ENCODE peak calls at places on chromosomes 2 and 18, in ten cellular contexts. One of them, this sample, is unnamed.

GRCh38 chr2:241041557-241042158 is 43.2 kb downstream of the SNED1 start:
- DNase-seq in thyroid gland: no peak
- DNase-seq in fibroblast of the aortic adventitia: no peak
- DNase-seq in NT2/D1: no peak
- DNase-seq in brain microvascular endothelial cell: no peak
- DNase-seq in NB4: peak; percentile 37
- DNase-seq in fibroblast of mammary gland: no peak
- DNase-seq in bronchial epithelial cell: no peak
- DNase-seq in AG04449: no peak
- DNase-seq in fibroblast of pulmonary artery: no peak
- DNase-seq in this sample: no peak

GRCh38 chr2:237927135-237927534 is 39.7 kb upstream of the UBE2F start:
- DNase-seq in bronchial epithelial cell: no peak
- DNase-seq in fibroblast of pulmonary artery: no peak
- DNase-seq in brain microvascular endothelial cell: no peak
- DNase-seq in NT2/D1: no peak
- DNase-seq in AG04449: no peak
- DNase-seq in fibroblast of the aortic adventitia: no peak
- DNase-seq in thyroid gland: no peak
- DNase-seq in fibroblast of mammary gland: no peak
- DNase-seq in NB4: no peak
- DNase-seq in this sample: no peak

GRCh38 chr2:238868616-238869292 is 20.9 kb downstream of the TWIST2 start:
- DNase-seq in fibroblast of pulmonary artery: peak; percentile 74
- DNase-seq in thyroid gland: peak; percentile 27
- DNase-seq in NT2/D1: no peak
- DNase-seq in fibroblast of mammary gland: peak; percentile 89
- DNase-seq in AG04449: no peak
- DNase-seq in brain microvascular endothelial cell: no peak
- DNase-seq in NB4: no peak
- DNase-seq in bronchial epithelial cell: peak; percentile 24
- DNase-seq in fibroblast of the aortic adventitia: peak; percentile 95
- DNase-seq in this sample: no peak

GRCh38 chr2:160952462-160952861 is 207.8 kb upstream of the TANK start:
- DNase-seq in AG04449: no peak
- DNase-seq in NT2/D1: no peak
- DNase-seq in fibroblast of pulmonary artery: peak; percentile 57
- DNase-seq in fibroblast of mammary gland: peak; percentile 75
- DNase-seq in NB4: no peak
- DNase-seq in bronchial epithelial cell: no peak
- DNase-seq in thyroid gland: peak; percentile 63
- DNase-seq in brain microvascular endothelial cell: no peak
- DNase-seq in fibroblast of the aortic adventitia: peak; percentile 77
- DNase-seq in this sample: no peak

GRCh38 chr2:145325485-145325884 is 805.6 kb upstream of the ZEB2 start:
- DNase-seq in fibroblast of mammary gland: no peak
- DNase-seq in fibroblast of pulmonary artery: no peak
- DNase-seq in AG04449: no peak
- DNase-seq in brain microvascular endothelial cell: no peak
- DNase-seq in NT2/D1: no peak
- DNase-seq in NB4: no peak
- DNase-seq in thyroid gland: no peak
- DNase-seq in bronchial epithelial cell: peak; percentile 95
- DNase-seq in fibroblast of the aortic adventitia: no peak
- DNase-seq in this sample: no peak

GRCh38 chr18:57929922-57930321 is 114.1 kb upstream of the NEDD4L start:
- DNase-seq in brain microvascular endothelial cell: no peak
- DNase-seq in NB4: no peak
- DNase-seq in thyroid gland: no peak
- DNase-seq in fibroblast of the aortic adventitia: no peak
- DNase-seq in bronchial epithelial cell: no peak
- DNase-seq in AG04449: no peak
- DNase-seq in NT2/D1: no peak
- DNase-seq in fibroblast of mammary gland: no peak
- DNase-seq in fibroblast of pulmonary artery: no peak
- DNase-seq in this sample: no peak

GRCh38 chr2:44686561-44686960 is 254.9 kb upstream of the SIX3 start:
- DNase-seq in fibroblast of the aortic adventitia: peak; percentile 37
- DNase-seq in thyroid gland: no peak
- DNase-seq in fibroblast of pulmonary artery: peak; percentile 7
- DNase-seq in NB4: no peak
- DNase-seq in brain microvascular endothelial cell: peak; percentile 63
- DNase-seq in bronchial epithelial cell: peak; percentile 88
- DNase-seq in fibroblast of mammary gland: peak; percentile 76
- DNase-seq in NT2/D1: no peak
- DNase-seq in AG04449: peak; percentile 2
- DNase-seq in this sample: no peak

GRCh38 chr2:38549066-38549465 is 53.7 kb downstream of the HNRNPLL start:
- DNase-seq in brain microvascular endothelial cell: no peak
- DNase-seq in NB4: no peak
- DNase-seq in thyroid gland: no peak
- DNase-seq in AG04449: no peak
- DNase-seq in fibroblast of pulmonary artery: no peak
- DNase-seq in NT2/D1: no peak
- DNase-seq in bronchial epithelial cell: no peak
- DNase-seq in fibroblast of the aortic adventitia: no peak
- DNase-seq in fibroblast of mammary gland: no peak
- DNase-seq in this sample: no peak

GRCh38 chr2:11589316-11589940 is 55.6 kb downstream of the GREB1 start:
- DNase-seq in thyroid gland: no peak
- DNase-seq in brain microvascular endothelial cell: no peak
- DNase-seq in NB4: peak; percentile 36
- DNase-seq in fibroblast of the aortic adventitia: no peak
- DNase-seq in bronchial epithelial cell: no peak
- DNase-seq in fibroblast of pulmonary artery: no peak
- DNase-seq in fibroblast of mammary gland: no peak
- DNase-seq in NT2/D1: no peak
- DNase-seq in AG04449: no peak
- DNase-seq in this sample: no peak

GRCh38 chr2:56132138-56132537 is 51.7 kb upstream of the CCDC85A start:
- DNase-seq in fibroblast of the aortic adventitia: peak; percentile 76
- DNase-seq in bronchial epithelial cell: peak; percentile 41
- DNase-seq in thyroid gland: no peak
- DNase-seq in NB4: peak; percentile 49
- DNase-seq in AG04449: peak; percentile 9
- DNase-seq in brain microvascular endothelial cell: peak; percentile 6
- DNase-seq in NT2/D1: no peak
- DNase-seq in fibroblast of mammary gland: peak; percentile 53
- DNase-seq in fibroblast of pulmonary artery: peak; percentile 77
- DNase-seq in this sample: no peak

GRCh38 chr2:82120648-82121047 is 1816.1 kb upstream of the LRRTM1 start:
- DNase-seq in bronchial epithelial cell: no peak
- DNase-seq in NB4: no peak
- DNase-seq in AG04449: no peak
- DNase-seq in brain microvascular endothelial cell: no peak
- DNase-seq in fibroblast of mammary gland: no peak
- DNase-seq in thyroid gland: no peak
- DNase-seq in fibroblast of pulmonary artery: no peak
- DNase-seq in fibroblast of the aortic adventitia: no peak
- DNase-seq in NT2/D1: no peak
- DNase-seq in this sample: no peak

GRCh38 chr18:44651453-44651852 is 29.2 kb upstream of the SETBP1 start:
- DNase-seq in fibroblast of mammary gland: peak; percentile 72
- DNase-seq in brain microvascular endothelial cell: peak; percentile 89
- DNase-seq in fibroblast of pulmonary artery: peak; percentile 92
- DNase-seq in AG04449: peak; percentile 49
- DNase-seq in thyroid gland: no peak
- DNase-seq in bronchial epithelial cell: peak; percentile 67
- DNase-seq in NB4: no peak
- DNase-seq in NT2/D1: peak; percentile 2
- DNase-seq in fibroblast of the aortic adventitia: peak; percentile 99
- DNase-seq in this sample: no peak

GRCh38 chr18:44651918-44652317 is 28.8 kb upstream of the SETBP1 start:
- DNase-seq in AG04449: no peak
- DNase-seq in brain microvascular endothelial cell: no peak
- DNase-seq in bronchial epithelial cell: no peak
- DNase-seq in NT2/D1: no peak
- DNase-seq in NB4: no peak
- DNase-seq in fibroblast of pulmonary artery: no peak
- DNase-seq in thyroid gland: no peak
- DNase-seq in fibroblast of mammary gland: no peak
- DNase-seq in fibroblast of the aortic adventitia: no peak
- DNase-seq in this sample: no peak

GRCh38 chr18:44655435-44655834 is 25.3 kb upstream of the SETBP1 start:
- DNase-seq in fibroblast of the aortic adventitia: no peak
- DNase-seq in NB4: no peak
- DNase-seq in fibroblast of pulmonary artery: no peak
- DNase-seq in brain microvascular endothelial cell: no peak
- DNase-seq in bronchial epithelial cell: no peak
- DNase-seq in thyroid gland: no peak
- DNase-seq in AG04449: no peak
- DNase-seq in NT2/D1: no peak
- DNase-seq in fibroblast of mammary gland: no peak
- DNase-seq in this sample: no peak

DNA sequence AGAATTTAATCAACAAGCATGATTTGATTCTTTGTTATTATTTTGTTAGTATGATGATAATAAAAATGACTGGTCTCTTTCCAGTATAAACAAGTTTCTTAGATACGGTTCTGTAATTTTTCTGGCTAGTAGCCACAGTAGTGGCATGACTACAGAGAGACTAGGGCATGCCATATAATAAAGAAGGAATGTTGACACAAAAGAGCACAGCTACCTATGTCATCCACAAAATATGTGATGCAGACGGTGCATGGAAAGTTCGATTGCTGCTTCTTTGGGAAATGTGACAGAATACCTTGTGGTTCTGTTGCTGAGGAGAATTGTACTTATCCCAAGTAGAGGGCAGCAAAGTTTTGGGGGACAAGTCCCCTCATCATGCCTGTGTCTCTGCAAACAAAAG is 26.1 kb upstream of the SETBP1 start:
- DNase-seq in fibroblast of mammary gland: peak; percentile 54
- DNase-seq in fibroblast of pulmonary artery: peak; percentile 73
- DNase-seq in NB4: no peak
- DNase-seq in bronchial epithelial cell: peak; percentile 97
- DNase-seq in thyroid gland: no peak
- DNase-seq in AG04449: peak; percentile 59
- DNase-seq in fibroblast of the aortic adventitia: peak; percentile 87
- DNase-seq in brain microvascular endothelial cell: peak; percentile 89
- DNase-seq in NT2/D1: no peak
- DNase-seq in this sample: no peak
- H3K4me3 ChIP-seq in fibroblast of mammary gland: no peak overlapping the region
- H3K4me3 ChIP-seq in fibroblast of pulmonary artery: no peak overlapping the region
- H3K4me3 ChIP-seq in NB4: no peak overlapping the region
- H3K4me3 ChIP-seq in bronchial epithelial cell: no peak overlapping the region
- H3K4me3 ChIP-seq in thyroid gland: no peak overlapping the region
- H3K4me3 ChIP-seq in AG04449: no peak overlapping the region
- H3K4me3 ChIP-seq in fibroblast of the aortic adventitia: no peak overlapping the region
- H3K4me3 ChIP-seq in brain microvascular endothelial cell: no peak overlapping the region
- H3K4me3 ChIP-seq in NT2/D1: no peak overlapping the region
- H3K4me3 ChIP-seq in this sample: no peak overlapping the region

GRCh38 chr2:36338827-36339145 is 16.8 kb upstream of the CRIM1 start:
- DNase-seq in fibroblast of pulmonary artery: no peak
- DNase-seq in fibroblast of the aortic adventitia: peak; percentile 55
- DNase-seq in NT2/D1: no peak
- DNase-seq in AG04449: no peak
- DNase-seq in brain microvascular endothelial cell: peak; percentile 57
- DNase-seq in fibroblast of mammary gland: no peak
- DNase-seq in thyroid gland: no peak
- DNase-seq in NB4: no peak
- DNase-seq in bronchial epithelial cell: peak; percentile 58
- DNase-seq in this sample: no peak
- H3K4me3 ChIP-seq in fibroblast of pulmonary artery: no peak overlapping the region
- H3K4me3 ChIP-seq in fibroblast of the aortic adventitia: no peak overlapping the region
- H3K4me3 ChIP-seq in NT2/D1: no peak overlapping the region
- H3K4me3 ChIP-seq in AG04449: no peak overlapping the region
- H3K4me3 ChIP-seq in brain microvascular endothelial cell: no peak overlapping the region
- H3K4me3 ChIP-seq in fibroblast of mammary gland: no peak overlapping the region
- H3K4me3 ChIP-seq in thyroid gland: no peak overlapping the region
- H3K4me3 ChIP-seq in NB4: no peak overlapping the region
- H3K4me3 ChIP-seq in bronchial epithelial cell: no peak overlapping the region
- H3K4me3 ChIP-seq in this sample: no peak overlapping the region

GRCh38 chr2:199590323-199590915 is 132.7 kb upstream of the SATB2 start:
- DNase-seq in fibroblast of the aortic adventitia: no peak
- DNase-seq in bronchial epithelial cell: no peak
- DNase-seq in NT2/D1: no peak
- DNase-seq in AG04449: no peak
- DNase-seq in fibroblast of mammary gland: no peak
- DNase-seq in brain microvascular endothelial cell: no peak
- DNase-seq in thyroid gland: no peak
- DNase-seq in NB4: no peak
- DNase-seq in fibroblast of pulmonary artery: no peak
- DNase-seq in this sample: no peak
- H3K4me3 ChIP-seq in fibroblast of the aortic adventitia: no peak overlapping the region
- H3K4me3 ChIP-seq in bronchial epithelial cell: no peak overlapping the region
- H3K4me3 ChIP-seq in NT2/D1: no peak overlapping the region
- H3K4me3 ChIP-seq in AG04449: no peak overlapping the region
- H3K4me3 ChIP-seq in fibroblast of mammary gland: no peak overlapping the region
- H3K4me3 ChIP-seq in brain microvascular endothelial cell: no peak overlapping the region
- H3K4me3 ChIP-seq in thyroid gland: no peak overlapping the region
- H3K4me3 ChIP-seq in NB4: no peak overlapping the region
- H3K4me3 ChIP-seq in fibroblast of pulmonary artery: no peak overlapping the region
- H3K4me3 ChIP-seq in this sample: no peak overlapping the region

GRCh38 chr2:225464346-225465025 is 65.0 kb downstream of the NYAP2 start:
- DNase-seq in brain microvascular endothelial cell: no peak
- DNase-seq in fibroblast of the aortic adventitia: no peak
- DNase-seq in fibroblast of mammary gland: no peak
- DNase-seq in AG04449: no peak
- DNase-seq in NB4: no peak
- DNase-seq in NT2/D1: no peak
- DNase-seq in fibroblast of pulmonary artery: no peak
- DNase-seq in bronchial epithelial cell: peak; percentile 12
- DNase-seq in thyroid gland: no peak
- DNase-seq in this sample: no peak

GRCh38 chr2:225468131-225468530 is 68.6 kb downstream of the NYAP2 start:
- DNase-seq in thyroid gland: no peak
- DNase-seq in AG04449: no peak
- DNase-seq in brain microvascular endothelial cell: peak; percentile 57
- DNase-seq in NB4: no peak
- DNase-seq in fibroblast of mammary gland: no peak
- DNase-seq in bronchial epithelial cell: no peak
- DNase-seq in NT2/D1: no peak
- DNase-seq in fibroblast of the aortic adventitia: peak; percentile 31
- DNase-seq in fibroblast of pulmonary artery: no peak
- DNase-seq in this sample: no peak

GRCh38 chr2:225463449-225463848 is 63.9 kb downstream of the NYAP2 start:
- DNase-seq in AG04449: no peak
- DNase-seq in brain microvascular endothelial cell: no peak
- DNase-seq in fibroblast of pulmonary artery: no peak
- DNase-seq in fibroblast of the aortic adventitia: no peak
- DNase-seq in NB4: no peak
- DNase-seq in NT2/D1: no peak
- DNase-seq in bronchial epithelial cell: no peak
- DNase-seq in thyroid gland: no peak
- DNase-seq in fibroblast of mammary gland: no peak
- DNase-seq in this sample: no peak

GRCh38 chr2:225466891-225467604 is 67.5 kb downstream of the NYAP2 start:
- DNase-seq in AG04449: no peak
- DNase-seq in fibroblast of pulmonary artery: no peak
- DNase-seq in NB4: no peak
- DNase-seq in NT2/D1: no peak
- DNase-seq in fibroblast of mammary gland: no peak
- DNase-seq in thyroid gland: no peak
- DNase-seq in brain microvascular endothelial cell: no peak
- DNase-seq in bronchial epithelial cell: peak; percentile 46
- DNase-seq in fibroblast of the aortic adventitia: no peak
- DNase-seq in this sample: no peak

DNA sequence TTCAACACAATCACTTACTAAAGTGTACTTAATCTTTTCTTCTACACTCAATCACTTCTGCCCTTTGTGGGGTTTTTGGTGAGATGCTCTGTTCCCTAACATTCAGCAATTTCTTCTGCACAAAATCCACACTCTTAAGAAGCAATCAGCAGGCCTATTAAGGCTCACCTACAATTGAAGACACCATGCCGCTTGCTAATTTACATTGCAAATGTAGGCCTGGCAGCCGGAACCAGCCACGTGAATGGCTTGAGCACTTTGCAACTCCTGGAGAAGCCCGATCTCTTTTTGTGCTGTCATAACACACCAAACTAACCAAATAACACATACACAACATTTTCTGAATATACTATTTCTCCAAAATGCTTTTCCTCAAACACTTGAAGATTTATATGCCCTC is 66.3 kb downstream of the NYAP2 start:
- DNase-seq in fibroblast of mammary gland: no peak
- DNase-seq in NT2/D1: peak; percentile 70
- DNase-seq in AG04449: no peak
- DNase-seq in fibroblast of the aortic adventitia: no peak
- DNase-seq in brain microvascular endothelial cell: no peak
- DNase-seq in fibroblast of pulmonary artery: no peak
- DNase-seq in thyroid gland: no peak
- DNase-seq in bronchial epithelial cell: no peak
- DNase-seq in NB4: no peak
- DNase-seq in this sample: no peak
- H3K4me3 ChIP-seq in fibroblast of mammary gland: no peak overlapping the region
- H3K4me3 ChIP-seq in NT2/D1: no peak overlapping the region
- H3K4me3 ChIP-seq in AG04449: no peak overlapping the region
- H3K4me3 ChIP-seq in fibroblast of the aortic adventitia: no peak overlapping the region
- H3K4me3 ChIP-seq in brain microvascular endothelial cell: no peak overlapping the region
- H3K4me3 ChIP-seq in fibroblast of pulmonary artery: no peak overlapping the region
- H3K4me3 ChIP-seq in thyroid gland: no peak overlapping the region
- H3K4me3 ChIP-seq in bronchial epithelial cell: no peak overlapping the region
- H3K4me3 ChIP-seq in NB4: no peak overlapping the region
- H3K4me3 ChIP-seq in this sample: no peak overlapping the region

This sample was measured in coronary artery.